ENCODE peak calls at places on chromosomes 16 and 17, in ten cellular contexts. One of them, this sample, is unnamed.

GRCh38 chr16:86590501-86591144 is 12.3 kb downstream of the FOXL1 start:
- DNase-seq in tibial nerve: no peak
- DNase-seq in AG04449: peak
- DNase-seq in uterus: no peak
- DNase-seq in ascending aorta: no peak
- DNase-seq in CD8-positive, alpha-beta memory T cell: no peak
- DNase-seq in upper lobe of right lung: no peak
- DNase-seq in MG63: peak
- DNase-seq in heart left ventricle: no peak
- DNase-seq in left lung: no peak
- DNase-seq in this sample: no peak

GRCh38 chr17:78374631-78375274 is 3.7 kb upstream of the PGS1 start:
- DNase-seq in uterus: no peak
- DNase-seq in CD8-positive, alpha-beta memory T cell: no peak
- DNase-seq in AG04449: no peak
- DNase-seq in tibial nerve: no peak
- DNase-seq in MG63: peak
- DNase-seq in heart left ventricle: no peak
- DNase-seq in upper lobe of right lung: no peak
- DNase-seq in left lung: no peak
- DNase-seq in ascending aorta: no peak
- DNase-seq in this sample: no peak

GRCh38 chr16:91484-91883 is 13.5 kb downstream of the MPG start:
- DNase-seq in left lung: no peak
- DNase-seq in tibial nerve: no peak
- DNase-seq in MG63: no peak
- DNase-seq in ascending aorta: no peak
- DNase-seq in upper lobe of right lung: no peak
- DNase-seq in CD8-positive, alpha-beta memory T cell: no peak
- DNase-seq in heart left ventricle: no peak
- DNase-seq in uterus: no peak
- DNase-seq in AG04449: no peak
- DNase-seq in this sample: no peak

GRCh38 chr16:2033057-2033911 is 6.6 kb downstream of the NHERF2 start:
- DNase-seq in AG04449: no peak
- DNase-seq in upper lobe of right lung: peak
- DNase-seq in left lung: no peak
- DNase-seq in uterus: peak
- DNase-seq in MG63: peak
- DNase-seq in tibial nerve: no peak
- DNase-seq in heart left ventricle: peak
- DNase-seq in ascending aorta: peak
- DNase-seq in CD8-positive, alpha-beta memory T cell: no peak
- DNase-seq in this sample: peak

GRCh38 chr17:62871291-62871690 is 63.2 kb upstream of the MARCHF10 start:
- DNase-seq in MG63: no peak
- DNase-seq in CD8-positive, alpha-beta memory T cell: no peak
- DNase-seq in uterus: no peak
- DNase-seq in left lung: no peak
- DNase-seq in heart left ventricle: no peak
- DNase-seq in ascending aorta: no peak
- DNase-seq in tibial nerve: no peak
- DNase-seq in AG04449: no peak
- DNase-seq in upper lobe of right lung: no peak
- DNase-seq in this sample: no peak

GRCh38 chr16:87246269-87247065 is 70.7 kb downstream of the C16orf95 start:
- DNase-seq in heart left ventricle: no peak
- DNase-seq in uterus: no peak
- DNase-seq in CD8-positive, alpha-beta memory T cell: no peak
- DNase-seq in MG63: no peak
- DNase-seq in ascending aorta: no peak
- DNase-seq in left lung: no peak
- DNase-seq in AG04449: no peak
- DNase-seq in tibial nerve: no peak
- DNase-seq in upper lobe of right lung: no peak
- DNase-seq in this sample: no peak

GRCh38 chr16:57385083-57385482 is 12.8 kb downstream of the CX3CL1 start:
- DNase-seq in left lung: no peak
- DNase-seq in upper lobe of right lung: no peak
- DNase-seq in CD8-positive, alpha-beta memory T cell: no peak
- DNase-seq in AG04449: no peak
- DNase-seq in tibial nerve: no peak
- DNase-seq in heart left ventricle: no peak
- DNase-seq in MG63: no peak
- DNase-seq in uterus: no peak
- DNase-seq in ascending aorta: no peak
- DNase-seq in this sample: no peak

GRCh38 chr17:4858068-4858879 is 25.1 kb downstream of the MINK1 start:
- DNase-seq in heart left ventricle: no peak
- DNase-seq in left lung: no peak
- DNase-seq in ascending aorta: no peak
- DNase-seq in uterus: peak
- DNase-seq in AG04449: no peak
- DNase-seq in CD8-positive, alpha-beta memory T cell: no peak
- DNase-seq in MG63: no peak
- DNase-seq in upper lobe of right lung: no peak
- DNase-seq in tibial nerve: no peak
- DNase-seq in this sample: no peak

GRCh38 chr16:21300309-21301167 is 22.4 kb upstream of the CRYM start:
- DNase-seq in uterus: peak
- DNase-seq in upper lobe of right lung: peak
- DNase-seq in tibial nerve: peak
- DNase-seq in MG63: peak
- DNase-seq in heart left ventricle: peak
- DNase-seq in CD8-positive, alpha-beta memory T cell: no peak
- DNase-seq in left lung: peak
- DNase-seq in AG04449: peak
- DNase-seq in ascending aorta: peak
- DNase-seq in this sample: peak

GRCh38 chr16:67055712-67056487 is 27.0 kb downstream of the CBFB start:
- DNase-seq in CD8-positive, alpha-beta memory T cell: no peak
- DNase-seq in AG04449: peak
- DNase-seq in heart left ventricle: no peak
- DNase-seq in left lung: no peak
- DNase-seq in upper lobe of right lung: no peak
- DNase-seq in ascending aorta: no peak
- DNase-seq in tibial nerve: no peak
- DNase-seq in uterus: no peak
- DNase-seq in MG63: peak
- DNase-seq in this sample: no peak
- H3K4me3 ChIP-seq in CD8-positive, alpha-beta memory T cell: no peak
- H3K4me3 ChIP-seq in AG04449: peak
- H3K4me3 ChIP-seq in heart left ventricle: no peak
- H3K4me3 ChIP-seq in left lung: no peak
- H3K4me3 ChIP-seq in upper lobe of right lung: no peak
- H3K4me3 ChIP-seq in ascending aorta: no peak
- H3K4me3 ChIP-seq in tibial nerve: no peak
- H3K4me3 ChIP-seq in uterus: no peak
- H3K4me3 ChIP-seq in MG63: no peak
- H3K4me3 ChIP-seq in this sample: no peak

GRCh38 chr16:30353438-30354129 is 1.5 kb downstream of the CD2BP2 start:
- DNase-seq in uterus: no peak
- DNase-seq in left lung: peak
- DNase-seq in tibial nerve: peak
- DNase-seq in upper lobe of right lung: no peak
- DNase-seq in AG04449: no peak
- DNase-seq in MG63: no peak
- DNase-seq in heart left ventricle: peak
- DNase-seq in CD8-positive, alpha-beta memory T cell: no peak
- DNase-seq in ascending aorta: no peak
- DNase-seq in this sample: no peak
- H3K4me3 ChIP-seq in uterus: no peak
- H3K4me3 ChIP-seq in left lung: peak
- H3K4me3 ChIP-seq in tibial nerve: peak
- H3K4me3 ChIP-seq in upper lobe of right lung: peak
- H3K4me3 ChIP-seq in AG04449: peak
- H3K4me3 ChIP-seq in MG63: peak
- H3K4me3 ChIP-seq in heart left ventricle: peak
- H3K4me3 ChIP-seq in CD8-positive, alpha-beta memory T cell: no peak
- H3K4me3 ChIP-seq in ascending aorta: peak
- H3K4me3 ChIP-seq in this sample: no peak

GRCh38 chr17:28572294-28573099 is 1.2 kb upstream of the PIGS start:
- DNase-seq in MG63: no peak
- DNase-seq in heart left ventricle: no peak
- DNase-seq in upper lobe of right lung: no peak
- DNase-seq in CD8-positive, alpha-beta memory T cell: no peak
- DNase-seq in left lung: no peak
- DNase-seq in ascending aorta: no peak
- DNase-seq in AG04449: no peak
- DNase-seq in tibial nerve: no peak
- DNase-seq in uterus: no peak
- DNase-seq in this sample: no peak
- H3K4me3 ChIP-seq in MG63: peak
- H3K4me3 ChIP-seq in heart left ventricle: peak
- H3K4me3 ChIP-seq in upper lobe of right lung: peak
- H3K4me3 ChIP-seq in CD8-positive, alpha-beta memory T cell: peak
- H3K4me3 ChIP-seq in left lung: peak
- H3K4me3 ChIP-seq in ascending aorta: peak
- H3K4me3 ChIP-seq in AG04449: peak
- H3K4me3 ChIP-seq in tibial nerve: peak
- H3K4me3 ChIP-seq in uterus: no peak
- H3K4me3 ChIP-seq in this sample: peak

GRCh38 chr17:7579001-7579838 is at the start of gene CD68:
- DNase-seq in MG63: peak
- DNase-seq in ascending aorta: peak
- DNase-seq in AG04449: peak
- DNase-seq in heart left ventricle: peak
- DNase-seq in upper lobe of right lung: peak
- DNase-seq in tibial nerve: no peak
- DNase-seq in left lung: peak
- DNase-seq in uterus: peak
- DNase-seq in CD8-positive, alpha-beta memory T cell: peak
- DNase-seq in this sample: peak

GRCh38 chr17:7582401-7583252 is 1.0 kb upstream of the MPDU1 start:
- DNase-seq in tibial nerve: no peak
- DNase-seq in left lung: no peak
- DNase-seq in heart left ventricle: no peak
- DNase-seq in uterus: no peak
- DNase-seq in MG63: no peak
- DNase-seq in upper lobe of right lung: peak
- DNase-seq in ascending aorta: no peak
- DNase-seq in AG04449: no peak
- DNase-seq in CD8-positive, alpha-beta memory T cell: no peak
- DNase-seq in this sample: no peak

GRCh38 chr17:7580631-7581554 is 1.5 kb downstream of the CD68 start:
- DNase-seq in CD8-positive, alpha-beta memory T cell: no peak
- DNase-seq in uterus: no peak
- DNase-seq in upper lobe of right lung: no peak
- DNase-seq in tibial nerve: no peak
- DNase-seq in left lung: no peak
- DNase-seq in ascending aorta: no peak
- DNase-seq in heart left ventricle: no peak
- DNase-seq in AG04449: no peak
- DNase-seq in MG63: no peak
- DNase-seq in this sample: no peak

GRCh38 chr17:7577327-7578199 is 1.9 kb upstream of the CD68 start:
- DNase-seq in upper lobe of right lung: no peak
- DNase-seq in ascending aorta: no peak
- DNase-seq in MG63: no peak
- DNase-seq in uterus: no peak
- DNase-seq in CD8-positive, alpha-beta memory T cell: no peak
- DNase-seq in AG04449: no peak
- DNase-seq in heart left ventricle: no peak
- DNase-seq in left lung: no peak
- DNase-seq in tibial nerve: no peak
- DNase-seq in this sample: no peak

GRCh38 chr17:7579839-7580630 is 597 bp downstream of the CD68 start:
- DNase-seq in AG04449: no peak
- DNase-seq in left lung: no peak
- DNase-seq in tibial nerve: no peak
- DNase-seq in upper lobe of right lung: no peak
- DNase-seq in uterus: no peak
- DNase-seq in ascending aorta: no peak
- DNase-seq in heart left ventricle: no peak
- DNase-seq in CD8-positive, alpha-beta memory T cell: no peak
- DNase-seq in MG63: no peak
- DNase-seq in this sample: no peak
- H3K4me3 ChIP-seq in AG04449: peak
- H3K4me3 ChIP-seq in left lung: peak
- H3K4me3 ChIP-seq in tibial nerve: peak
- H3K4me3 ChIP-seq in upper lobe of right lung: peak
- H3K4me3 ChIP-seq in uterus: no peak
- H3K4me3 ChIP-seq in ascending aorta: peak
- H3K4me3 ChIP-seq in heart left ventricle: peak
- H3K4me3 ChIP-seq in CD8-positive, alpha-beta memory T cell: peak
- H3K4me3 ChIP-seq in MG63: peak
- H3K4me3 ChIP-seq in this sample: peak

GRCh38 chr17:28324776-28325175 is 5.8 kb downstream of the TMEM97 start:
- DNase-seq in ascending aorta: no peak
- DNase-seq in AG04449: no peak
- DNase-seq in MG63: no peak
- DNase-seq in tibial nerve: no peak
- DNase-seq in uterus: no peak
- DNase-seq in heart left ventricle: no peak
- DNase-seq in upper lobe of right lung: no peak
- DNase-seq in left lung: no peak
- DNase-seq in CD8-positive, alpha-beta memory T cell: no peak
- DNase-seq in this sample: no peak
- H3K4me3 ChIP-seq in ascending aorta: no peak
- H3K4me3 ChIP-seq in AG04449: no peak
- H3K4me3 ChIP-seq in MG63: no peak
- H3K4me3 ChIP-seq in tibial nerve: no peak
- H3K4me3 ChIP-seq in uterus: no peak
- H3K4me3 ChIP-seq in heart left ventricle: no peak
- H3K4me3 ChIP-seq in upper lobe of right lung: no peak
- H3K4me3 ChIP-seq in left lung: no peak
- H3K4me3 ChIP-seq in CD8-positive, alpha-beta memory T cell: no peak
- H3K4me3 ChIP-seq in this sample: no peak

GRCh38 chr17:39925282-39926134 is 1.9 kb downstream of the ORMDL3 start:
- DNase-seq in uterus: no peak
- DNase-seq in ascending aorta: no peak
- DNase-seq in CD8-positive, alpha-beta memory T cell: no peak
- DNase-seq in AG04449: no peak
- DNase-seq in left lung: no peak
- DNase-seq in tibial nerve: no peak
- DNase-seq in upper lobe of right lung: no peak
- DNase-seq in MG63: no peak
- DNase-seq in heart left ventricle: no peak
- DNase-seq in this sample: no peak
- H3K4me3 ChIP-seq in uterus: no peak
- H3K4me3 ChIP-seq in ascending aorta: peak
- H3K4me3 ChIP-seq in CD8-positive, alpha-beta memory T cell: peak
- H3K4me3 ChIP-seq in AG04449: peak
- H3K4me3 ChIP-seq in left lung: peak
- H3K4me3 ChIP-seq in tibial nerve: peak
- H3K4me3 ChIP-seq in upper lobe of right lung: peak
- H3K4me3 ChIP-seq in MG63: no peak
- H3K4me3 ChIP-seq in heart left ventricle: peak
- H3K4me3 ChIP-seq in this sample: peak

GRCh38 chr17:17711708-17712141 is 30.5 kb downstream of the RAI1 start:
- DNase-seq in AG04449: no peak
- DNase-seq in tibial nerve: no peak
- DNase-seq in CD8-positive, alpha-beta memory T cell: no peak
- DNase-seq in left lung: no peak
- DNase-seq in upper lobe of right lung: no peak
- DNase-seq in MG63: no peak
- DNase-seq in ascending aorta: no peak
- DNase-seq in heart left ventricle: no peak
- DNase-seq in uterus: no peak
- DNase-seq in this sample: no peak
- H3K4me3 ChIP-seq in AG04449: no peak
- H3K4me3 ChIP-seq in tibial nerve: no peak
- H3K4me3 ChIP-seq in CD8-positive, alpha-beta memory T cell: no peak
- H3K4me3 ChIP-seq in left lung: no peak
- H3K4me3 ChIP-seq in upper lobe of right lung: no peak
- H3K4me3 ChIP-seq in MG63: no peak
- H3K4me3 ChIP-seq in ascending aorta: no peak
- H3K4me3 ChIP-seq in heart left ventricle: no peak
- H3K4me3 ChIP-seq in uterus: no peak
- H3K4me3 ChIP-seq in this sample: no peak

This sample was measured in thoracic aorta.